ENCODE peak calls at places on chromosomes 1 and 21, in ten cellular contexts. Y, Z, C, A, L, J, K, H, R and B are unnamed samples.

GRCh38 chr1:116806245-116806644 is 52.0 kb downstream of the CD2 start:
- DNase-seq in Y (no peak), L (peak; percentile 71), C (no peak), A (no peak), K (no peak), Z (no peak), H (no peak), R (no peak), J (no peak), B (no peak)

GRCh38 chr1:234965128-234965527 is 163.5 kb downstream of the TOMM20 start:
- DNase-seq in H (peak; percentile 65), L (no peak), C (no peak), A (no peak), Y (peak; percentile 67), J (peak; percentile 63), Z (no peak), K (no peak), R (no peak), B (no peak)

GRCh38 chr1:88744142-88744541 is 60.1 kb downstream of the PKN2 start:
- DNase-seq in Z (no peak), R (no peak), Y (no peak), H (no peak), A (no peak), J (no peak), L (no peak), K (no peak), C (no peak), B (no peak)

GRCh38 chr1:222750651-222751050 is 13.6 kb downstream of the FAM177B start:
- DNase-seq in K (no peak), A (no peak), Y (no peak), C (no peak), J (no peak), Z (no peak), H (no peak), R (no peak), L (no peak), B (no peak)

GRCh38 chr1:15836772-15837669 is 10.5 kb upstream of the SPEN start:
- DNase-seq in H (no peak), K (peak; percentile 73), C (no peak), Y (peak; percentile 84), L (peak; percentile 60), R (no peak), Z (no peak), J (no peak), A (peak; percentile 76), B (no peak)

GRCh38 chr21:16262109-16262508 is 532.3 kb downstream of the USP25 start:
- DNase-seq in J (no peak), Z (no peak), H (no peak), R (no peak), Y (no peak), K (no peak), A (no peak), L (no peak), C (no peak), B (no peak)

GRCh38 chr1:156246762-156247459 is 945 bp downstream of the PAQR6 start:
- DNase-seq in L (no peak), H (peak; percentile 18), Z (no peak), C (no peak), R (no peak), K (no peak), J (no peak), A (no peak), Y (no peak), B (no peak)

GRCh38 chr1:203144661-203145060 is 17.1 kb downstream of the ADORA1 start:
- DNase-seq in A (no peak), C (no peak), Z (no peak), K (no peak), L (no peak), J (no peak), Y (no peak), H (no peak), R (no peak), B (no peak)

GRCh38 chr21:42472521-42472920 is 23.5 kb downstream of the RSPH1 start:
- DNase-seq in Z (no peak), Y (no peak), H (no peak), K (no peak), J (no peak), L (no peak), A (no peak), R (no peak), C (no peak), B (no peak)

GRCh38 chr21:46100426-46100825 is 2.5 kb downstream of the COL6A2 start:
- DNase-seq in Z (no peak), K (no peak), H (peak; percentile 83), A (no peak), C (no peak), L (no peak), J (peak; percentile 55), R (no peak), Y (no peak), B (no peak)

GRCh38 chr1:208254862-208255261 is 10.7 kb upstream of the PLXNA2 start:
- DNase-seq in Z (no peak), J (peak; percentile 66), K (no peak), C (peak; percentile 40), R (no peak), L (no peak), H (peak; percentile 73), Y (no peak), A (no peak), B (no peak)

GRCh38 chr1:23563755-23564374 is 4.6 kb upstream of the ID3 start:
- DNase-seq in Z (no peak), C (no peak), L (no peak), J (no peak), K (peak; percentile 20), Y (no peak), R (no peak), A (no peak), H (no peak), B (no peak)

GRCh38 chr1:23567996-23568607 is 8.8 kb upstream of the ID3 start:
- DNase-seq in H (no peak), R (peak; percentile 73), K (no peak), Y (no peak), A (no peak), Z (peak; percentile 25), J (no peak), C (no peak), L (no peak), B (peak; percentile 65)

GRCh38 chr1:23568608-23569383 is 9.5 kb upstream of the ID3 start:
- DNase-seq in Z (peak; percentile 14), R (no peak), J (no peak), A (no peak), L (no peak), H (no peak), Y (no peak), C (no peak), K (no peak), B (no peak)

GRCh38 chr1:23567629-23567995 is 8.3 kb upstream of the ID3 start:
- DNase-seq in A (no peak), R (no peak), J (no peak), K (no peak), C (no peak), L (no peak), H (no peak), Y (no peak), Z (no peak), B (no peak)

GRCh38 chr1:23566304-23566703 is 7.0 kb upstream of the ID3 start:
- DNase-seq in R (no peak), Z (no peak), J (no peak), Y (no peak), C (no peak), L (no peak), K (no peak), A (no peak), H (no peak), B (no peak)
- TF ChIP-seq CTCF in R (no peak), Z (peak; percentile 26), J (peak; percentile 31), Y (no peak), C (peak; percentile 10), L (no peak), K (peak; percentile 36), A (no peak), H (no peak), B (no peak)

GRCh38 chr21:20443558-20444155 is 554.6 kb upstream of the NCAM2 start:
- DNase-seq in A (no peak), J (no peak), H (no peak), R (no peak), Z (no peak), C (no peak), Y (no peak), L (no peak), K (no peak), B (no peak)
- TF ChIP-seq CTCF in A (peak; percentile 53), J (peak; percentile 14), H (no peak), R (peak; percentile 86), Z (peak; percentile 84), C (no peak), Y (peak; percentile 46), L (no peak), K (peak; percentile 84), B (peak; percentile 75)

GRCh38 chr1:231724041-231724440 is 97.5 kb downstream of the DISC1 start:
- DNase-seq in J (no peak), A (no peak), L (no peak), H (no peak), Y (no peak), C (no peak), Z (no peak), R (no peak), K (no peak), B (no peak)

GRCh38 chr1:231720652-231721325 is 94.2 kb downstream of the DISC1 start:
- DNase-seq in H (no peak), R (no peak), L (no peak), K (no peak), J (no peak), Z (no peak), Y (no peak), C (no peak), A (no peak), B (no peak)

GRCh38 chr1:231727171-231727570 is 100.6 kb downstream of the DISC1 start:
- DNase-seq in K (no peak), L (no peak), Y (no peak), J (no peak), R (no peak), A (no peak), Z (no peak), C (no peak), H (no peak), B (no peak)

GRCh38 chr1:231723146-231723545 is 96.6 kb downstream of the DISC1 start:
- DNase-seq in K (no peak), Z (no peak), C (no peak), A (no peak), R (no peak), L (no peak), H (no peak), J (no peak), Y (no peak), B (no peak)

GRCh38 chr1:231724876-231725647 is 98.5 kb downstream of the DISC1 start:
- DNase-seq in R (no peak), Y (peak; percentile 77), L (no peak), A (no peak), Z (peak; percentile 68), K (no peak), J (peak; percentile 81), C (peak; percentile 8), H (peak; percentile 74), B (peak; percentile 41)
- TF ChIP-seq CTCF in R (peak; percentile 54), Y (peak; percentile 64), L (no peak), A (no peak), Z (peak; percentile 85), K (peak; percentile 76), J (peak; percentile 64), C (peak; percentile 38), H (peak; percentile 57), B (peak; percentile 59)

DNA sequence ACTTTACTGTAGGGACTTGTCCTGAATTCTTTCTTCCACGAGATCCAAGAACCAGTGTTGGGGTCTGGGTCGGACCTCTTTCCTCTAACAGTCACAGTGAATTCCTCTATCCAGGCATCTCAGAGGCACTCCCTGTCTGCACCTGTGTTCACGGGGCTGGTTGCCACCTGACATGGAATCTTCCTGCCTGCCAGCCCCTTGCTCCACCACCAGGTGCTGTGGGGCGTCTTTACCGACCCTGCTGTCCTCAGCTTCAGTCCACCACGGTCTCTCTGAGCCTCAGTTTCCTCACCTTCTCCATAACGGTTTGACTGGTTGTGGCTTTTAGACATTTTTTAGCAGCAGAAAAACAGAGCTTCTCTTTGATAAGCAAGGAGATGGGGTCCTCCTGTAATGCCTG is 62.7 kb downstream of the SDC3 start:
- DNase-seq in C (no peak), L (no peak), A (no peak), Z (no peak), H (no peak), R (no peak), J (no peak), K (no peak), Y (no peak), B (no peak)
- TF ChIP-seq CTCF in C (no peak), L (no peak), A (no peak), Z (no peak), H (peak; percentile 20), R (peak; percentile 40), J (no peak), K (no peak), Y (no peak), B (peak; percentile 42)